ENCODE peak calls at places on chromosome 18, in nine cellular contexts. R is astrocyte of the spinal cord; M is A673; L is GM12891; X is Peyer's patch; T is activated CD4-positive, alpha-beta memory T cell treated with anti-CD3 and anti-CD28 coated beads for 36 hours; A is CD4-positive, CD25-positive, alpha-beta regulatory T cell; E is ELF-1; I is non-pigmented ciliary epithelial cell. Q is an unnamed sample.

GRCh38 chr18:24817150-24818068 is 357.0 kb downstream of the HRH4 start:
- DNase-seq in T (no peak), I (no peak), R (no peak), A (no peak), X (no peak), M (no peak), L (no peak), E (peak), Q (no peak)

GRCh38 chr18:10239138-10239537 is 215.3 kb upstream of the APCDD1 start:
- DNase-seq in I (no peak), X (no peak), E (no peak), L (no peak), R (no peak), A (no peak), M (peak), T (no peak), Q (no peak)

GRCh38 chr18:7090771-7091170 is 26.8 kb downstream of the LAMA1 start:
- DNase-seq in L (no peak), A (no peak), R (peak), M (no peak), X (no peak), T (no peak), E (no peak), I (peak), Q (no peak)

GRCh38 chr18:76697441-76697901 is 124.9 kb upstream of the ZNF236 start:
- DNase-seq in I (no peak), L (no peak), X (no peak), T (no peak), R (peak), A (no peak), E (no peak), M (no peak), Q (no peak)

GRCh38 chr18:70385474-70385873 is 96.6 kb downstream of the SOCS6 start:
- DNase-seq in X (no peak), E (no peak), T (no peak), M (peak), A (no peak), I (no peak), R (no peak), L (no peak), Q (no peak)

GRCh38 chr18:49098386-49098785 is 147.6 kb upstream of the SMAD7 start:
- DNase-seq in A (no peak), I (no peak), M (peak), R (no peak), L (no peak), X (no peak), T (no peak), E (no peak), Q (no peak)

GRCh38 chr18:9736942-9737813 is 29.1 kb downstream of the RAB31 start:
- DNase-seq in M (no peak), X (no peak), I (no peak), T (no peak), L (no peak), A (no peak), E (no peak), R (peak), Q (peak)

GRCh38 chr18:13198701-13199100 is 19.9 kb upstream of the LDLRAD4 start:
- DNase-seq in X (no peak), M (no peak), R (no peak), A (no peak), E (no peak), L (no peak), T (no peak), I (no peak), Q (no peak)

GRCh38 chr18:9069482-9070059 is 32.9 kb upstream of the NDUFV2 start:
- DNase-seq in I (no peak), T (no peak), L (no peak), M (no peak), X (no peak), A (no peak), R (no peak), E (peak), Q (no peak)

GRCh38 chr18:79497638-79498081 is 101.9 kb downstream of the NFATC1 start:
- DNase-seq in R (no peak), L (peak), A (no peak), I (no peak), M (no peak), X (peak), E (peak), T (no peak), Q (no peak)

GRCh38 chr18:48943333-48943732 is 7.4 kb downstream of the SMAD7 start:
- DNase-seq in L (no peak), E (no peak), X (no peak), I (no peak), T (no peak), A (no peak), R (no peak), M (no peak), Q (no peak)

GRCh38 chr18:4639628-4640310 is 184.7 kb upstream of the DLGAP1 start:
- DNase-seq in M (peak), L (no peak), X (no peak), E (no peak), R (no peak), I (no peak), A (no peak), T (no peak), Q (no peak)

GRCh38 chr18:50240083-50240563 is 26.2 kb downstream of the CFAP53 start:
- DNase-seq in M (no peak), T (peak), X (no peak), I (no peak), R (no peak), E (no peak), L (no peak), A (no peak), Q (no peak)

GRCh38 chr18:49177812-49178211 is 227.0 kb upstream of the SMAD7 start:
- DNase-seq in M (no peak), I (peak), A (no peak), E (no peak), X (no peak), R (peak), T (no peak), L (no peak), Q (no peak)

GRCh38 chr18:13337369-13337768 is 118.8 kb downstream of the LDLRAD4 start:
- DNase-seq in M (no peak), A (no peak), X (no peak), I (no peak), L (no peak), T (no peak), R (no peak), E (no peak), Q (no peak)

GRCh38 chr18:79682896-79683625 is 3.5 kb downstream of the CTDP1 start:
- DNase-seq in E (no peak), R (no peak), T (peak), X (peak), I (no peak), M (no peak), A (no peak), L (no peak), Q (no peak)

GRCh38 chr18:6370410-6370809 is 44.3 kb downstream of the L3MBTL4 start:
- DNase-seq in M (no peak), R (no peak), E (no peak), I (no peak), T (no peak), A (no peak), X (no peak), L (no peak), Q (peak)

GRCh38 chr18:48889115-48889941 is 61.4 kb downstream of the SMAD7 start:
- DNase-seq in M (no peak), E (peak), X (no peak), A (no peak), I (no peak), L (no peak), T (no peak), R (no peak), Q (no peak)